ENCODE peak calls at places on chromosomes 12 and 14, in six cellular contexts. G, K, T, C, M and W are unnamed samples.

GRCh38 chr14:23299558-23299957 is 3.1 kb downstream of the PPP1R3E start:
- DNase-seq in M (no peak), K (no peak), T (peak; percentile 82), G (no peak), C (no peak), W (peak; percentile 76)

GRCh38 chr12:16685107-16685506 is 79.1 kb upstream of the LMO3 start:
- DNase-seq in C (no peak), M (no peak), G (no peak), K (no peak), T (no peak), W (peak; percentile 15)

GRCh38 chr12:71661977-71662522 is 1.6 kb downstream of the ZFC3H1 start:
- DNase-seq in M (no peak), T (peak; percentile 13), C (no peak), G (no peak), K (no peak), W (peak; percentile 37)

GRCh38 chr12:45309826-45310626 is 94.1 kb downstream of the ANO6 start:
- DNase-seq in M (no peak), G (no peak), K (no peak), T (no peak), C (no peak), W (no peak)

GRCh38 chr14:39614292-39614923 is 182.2 kb upstream of the FBXO33 start:
- DNase-seq in M (no peak), C (no peak), K (no peak), T (no peak), G (no peak), W (no peak)

GRCh38 chr12:48486261-48486660 is 4.0 kb downstream of the C12orf54 start:
- DNase-seq in K (no peak), C (no peak), T (no peak), M (no peak), G (no peak), W (peak; percentile 92)

GRCh38 chr14:79502751-79503148 is 708.6 kb downstream of the DIO2 start:
- DNase-seq in K (no peak), M (no peak), C (no peak), G (no peak), T (no peak), W (peak; percentile 6)

GRCh38 chr12:67268335-67268895 is 743 bp upstream of the CAND1 start:
- DNase-seq in G (peak; percentile 70), T (peak; percentile 99), K (peak; percentile 90), C (peak; percentile 86), M (peak; percentile 52), W (peak; percentile 98)

GRCh38 chr12:107635139-107635538 is 50.5 kb upstream of the PWP1 start:
- DNase-seq in C (no peak), K (no peak), G (no peak), M (no peak), T (peak; percentile 16), W (peak; percentile 41)

GRCh38 chr12:64610660-64611429 is 550 bp downstream of the RASSF3 start:
- DNase-seq in M (peak; percentile 64), K (peak; percentile 87), T (no peak), G (peak; percentile 57), C (no peak), W (no peak)

GRCh38 chr12:93536766-93537515 is 35.5 kb upstream of the SOCS2 start:
- DNase-seq in C (no peak), M (no peak), K (no peak), G (no peak), T (peak; percentile 11), W (no peak)

GRCh38 chr12:18400186-18400585 is 138.9 kb downstream of the PIK3C2G start:
- DNase-seq in C (no peak), T (peak; percentile 21), G (no peak), K (no peak), M (no peak), W (no peak)

GRCh38 chr12:45726594-45727300 is 2.8 kb upstream of the ARID2 start:
- DNase-seq in T (no peak), K (peak; percentile 84), M (peak; percentile 19), G (no peak), C (peak; percentile 54), W (peak; percentile 28)

GRCh38 chr12:120698677-120699076 is 11.6 kb upstream of the UNC119B start:
- DNase-seq in T (no peak), M (no peak), C (no peak), K (no peak), G (no peak), W (no peak)

GRCh38 chr12:91327136-91327535 is 144.5 kb upstream of the DCN start:
- DNase-seq in M (no peak), G (no peak), T (no peak), C (no peak), K (no peak), W (no peak)

GRCh38 chr12:28145211-28145610 is 45.0 kb upstream of the CCDC91 start:
- DNase-seq in T (no peak), K (no peak), G (no peak), M (no peak), C (no peak), W (no peak)

GRCh38 chr14:86510503-86510902 is 980.6 kb downstream of the FLRT2 start:
- DNase-seq in K (peak; percentile 51), M (no peak), C (no peak), G (no peak), T (no peak), W (no peak)

GRCh38 chr12:13101854-13102375 is 1.6 kb downstream of the GSG1 start:
- DNase-seq in K (no peak), T (peak; percentile 80), G (peak; percentile 23), C (no peak), M (no peak), W (peak; percentile 69)